ENCODE peak calls at places on chromosomes 5 and 9, in six cellular contexts. One of them, this sample, is unnamed.

GRCh38 chr5:99379187-99379586 is 450.4 kb upstream of the CHD1 start:
- DNase-seq in A549: no peak
- DNase-seq in K562: no peak
- DNase-seq in GM12878: no peak
- DNase-seq in IMR-90: no peak
- DNase-seq in HepG2: no peak
- DNase-seq in this sample: no peak

GRCh38 chr5:5025774-5026406 is 114.2 kb upstream of the ADAMTS16 start:
- DNase-seq in A549: peak
- DNase-seq in K562: no peak
- DNase-seq in GM12878: no peak
- DNase-seq in IMR-90: no peak
- DNase-seq in HepG2: peak
- DNase-seq in this sample: no peak

GRCh38 chr9:136687721-136688223 is 515 bp upstream of the AGPAT2 start:
- DNase-seq in A549: no peak
- DNase-seq in K562: peak
- DNase-seq in GM12878: no peak
- DNase-seq in IMR-90: no peak
- DNase-seq in HepG2: no peak
- DNase-seq in this sample: no peak

GRCh38 chr5:135206862-135207261 is 172.8 kb upstream of the PITX1 start:
- DNase-seq in A549: no peak
- DNase-seq in K562: no peak
- DNase-seq in GM12878: no peak
- DNase-seq in IMR-90: no peak
- DNase-seq in HepG2: no peak
- DNase-seq in this sample: no peak

GRCh38 chr9:123073441-123073840 is 40.0 kb downstream of the GPR21 start:
- DNase-seq in A549: no peak
- DNase-seq in K562: no peak
- DNase-seq in GM12878: no peak
- DNase-seq in IMR-90: no peak
- DNase-seq in HepG2: no peak
- DNase-seq in this sample: no peak

GRCh38 chr5:26948921-26949320 is 89.5 kb downstream of the CDH9 start:
- DNase-seq in A549: no peak
- DNase-seq in K562: no peak
- DNase-seq in GM12878: no peak
- DNase-seq in IMR-90: no peak
- DNase-seq in HepG2: no peak
- DNase-seq in this sample: no peak

GRCh38 chr9:68629042-68629441 is 76.0 kb upstream of the PIP5K1B start:
- DNase-seq in A549: no peak
- DNase-seq in K562: no peak
- DNase-seq in GM12878: no peak
- DNase-seq in IMR-90: no peak
- DNase-seq in HepG2: no peak
- DNase-seq in this sample: no peak

GRCh38 chr5:33738097-33738496 is 153.7 kb downstream of the ADAMTS12 start:
- DNase-seq in A549: no peak
- DNase-seq in K562: no peak
- DNase-seq in GM12878: no peak
- DNase-seq in IMR-90: no peak
- DNase-seq in HepG2: no peak
- DNase-seq in this sample: no peak

GRCh38 chr9:69744688-69745380 is 15.0 kb downstream of the PTAR1 start:
- DNase-seq in A549: no peak
- DNase-seq in K562: no peak
- DNase-seq in GM12878: no peak
- DNase-seq in IMR-90: peak
- DNase-seq in HepG2: no peak
- DNase-seq in this sample: no peak

GRCh38 chr9:96222132-96222531 is 79.8 kb downstream of the HSD17B3 start:
- DNase-seq in A549: peak
- DNase-seq in K562: peak
- DNase-seq in GM12878: no peak
- DNase-seq in IMR-90: no peak
- DNase-seq in HepG2: no peak
- DNase-seq in this sample: peak

GRCh38 chr5:126967808-126968466 is 62.4 kb downstream of the MARCHF3 start:
- DNase-seq in A549: no peak
- DNase-seq in K562: no peak
- DNase-seq in GM12878: no peak
- DNase-seq in IMR-90: no peak
- DNase-seq in HepG2: no peak
- DNase-seq in this sample: no peak

GRCh38 chr9:130320697-130321080 is 55.1 kb downstream of the HMCN2 start:
- DNase-seq in A549: peak
- DNase-seq in K562: peak
- DNase-seq in GM12878: no peak
- DNase-seq in IMR-90: no peak
- DNase-seq in HepG2: peak
- DNase-seq in this sample: no peak

GRCh38 chr9:80664327-80665210 is 1024.8 kb downstream of the TLE1 start:
- DNase-seq in A549: peak
- DNase-seq in K562: no peak
- DNase-seq in GM12878: no peak
- DNase-seq in IMR-90: peak
- DNase-seq in HepG2: no peak
- DNase-seq in this sample: no peak

GRCh38 chr9:84261082-84261746 is 79.3 kb downstream of the SLC28A3 start:
- DNase-seq in A549: peak
- DNase-seq in K562: peak
- DNase-seq in GM12878: peak
- DNase-seq in IMR-90: peak
- DNase-seq in HepG2: peak
- DNase-seq in this sample: peak

GRCh38 chr5:87829214-87829551 is 416.5 kb upstream of the CCNH start:
- DNase-seq in A549: peak
- DNase-seq in K562: no peak
- DNase-seq in GM12878: no peak
- DNase-seq in IMR-90: no peak
- DNase-seq in HepG2: peak
- DNase-seq in this sample: no peak

GRCh38 chr5:14223372-14223771 is 80.2 kb downstream of the TRIO start:
- DNase-seq in A549: no peak
- DNase-seq in K562: no peak
- DNase-seq in GM12878: no peak
- DNase-seq in IMR-90: no peak
- DNase-seq in HepG2: no peak
- DNase-seq in this sample: no peak

GRCh38 chr5:113182658-113183344 is 206.2 kb downstream of the DCP2 start:
- DNase-seq in A549: no peak
- DNase-seq in K562: no peak
- DNase-seq in GM12878: no peak
- DNase-seq in IMR-90: no peak
- DNase-seq in HepG2: no peak
- DNase-seq in this sample: no peak

GRCh38 chr9:75108571-75108970 is 20.3 kb downstream of the OSTF1 start:
- DNase-seq in A549: no peak
- DNase-seq in K562: no peak
- DNase-seq in GM12878: no peak
- DNase-seq in IMR-90: peak
- DNase-seq in HepG2: no peak
- DNase-seq in this sample: no peak

GRCh38 chr9:133714606-133715294 is 23.4 kb downstream of the SARDH start:
- DNase-seq in A549: no peak
- DNase-seq in K562: no peak
- DNase-seq in GM12878: no peak
- DNase-seq in IMR-90: peak
- DNase-seq in HepG2: peak
- DNase-seq in this sample: no peak

GRCh38 chr5:130052752-130053151 is 148.5 kb downstream of the CHSY3 start:
- DNase-seq in A549: no peak
- DNase-seq in K562: no peak
- DNase-seq in GM12878: no peak
- DNase-seq in IMR-90: no peak
- DNase-seq in HepG2: no peak
- DNase-seq in this sample: no peak

GRCh38 chr5:53430618-53431252 is 49.7 kb upstream of the FST start:
- DNase-seq in A549: peak
- DNase-seq in K562: no peak
- DNase-seq in GM12878: no peak
- DNase-seq in IMR-90: peak
- DNase-seq in HepG2: peak
- DNase-seq in this sample: peak

GRCh38 chr9:133355881-133356357 is 368 bp downstream of the SURF1 start:
- DNase-seq in A549: no peak
- DNase-seq in K562: no peak
- DNase-seq in GM12878: no peak
- DNase-seq in IMR-90: no peak
- DNase-seq in HepG2: no peak
- DNase-seq in this sample: no peak

GRCh38 chr5:4862500-4862899 is 277.6 kb upstream of the ADAMTS16 start:
- DNase-seq in A549: peak
- DNase-seq in K562: peak
- DNase-seq in GM12878: no peak
- DNase-seq in IMR-90: peak
- DNase-seq in HepG2: peak
- DNase-seq in this sample: peak

GRCh38 chr9:35533398-35533797 is 43.5 kb downstream of the RUSC2 start:
- DNase-seq in A549: no peak
- DNase-seq in K562: no peak
- DNase-seq in GM12878: no peak
- DNase-seq in IMR-90: peak
- DNase-seq in HepG2: no peak
- DNase-seq in this sample: no peak

GRCh38 chr5:78504726-78505431 is 143.7 kb downstream of the LHFPL2 start:
- DNase-seq in A549: peak
- DNase-seq in K562: no peak
- DNase-seq in GM12878: no peak
- DNase-seq in IMR-90: peak
- DNase-seq in HepG2: no peak
- DNase-seq in this sample: peak

GRCh38 chr5:156208271-156208670 is 118.7 kb upstream of the SGCD start:
- DNase-seq in A549: no peak
- DNase-seq in K562: no peak
- DNase-seq in GM12878: no peak
- DNase-seq in IMR-90: peak
- DNase-seq in HepG2: no peak
- DNase-seq in this sample: no peak

GRCh38 chr5:42423285-42424152 is at the start of gene GHR:
- DNase-seq in A549: peak
- DNase-seq in K562: peak
- DNase-seq in GM12878: no peak
- DNase-seq in IMR-90: peak
- DNase-seq in HepG2: peak
- DNase-seq in this sample: peak

DNA sequence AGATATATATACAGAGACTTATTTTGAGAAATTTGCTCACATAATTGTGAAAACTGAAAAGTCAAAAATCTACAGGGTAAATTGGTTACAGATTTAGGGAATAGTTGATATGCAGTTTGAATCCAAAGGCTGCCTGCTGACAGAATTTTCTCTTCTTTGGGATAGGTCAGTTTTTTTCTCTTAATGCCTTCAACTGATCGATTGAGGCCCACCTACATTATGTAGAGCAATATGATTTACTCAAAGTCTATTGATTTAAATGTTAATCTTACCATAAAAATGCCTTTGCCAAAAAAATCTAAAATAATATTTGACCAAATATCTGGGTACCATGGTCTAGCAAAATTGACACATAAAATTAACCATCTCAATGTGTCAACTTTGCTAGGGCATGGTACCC is 3.9 kb upstream of the GHR start:
- DNase-seq in A549: no peak
- DNase-seq in K562: no peak
- DNase-seq in GM12878: no peak
- DNase-seq in IMR-90: no peak
- DNase-seq in HepG2: no peak
- DNase-seq in this sample: no peak
- TF ChIP-seq BHLHE40 in A549: no peak
- TF ChIP-seq BHLHE40 in K562: no peak
- TF ChIP-seq BHLHE40 in GM12878: no peak
- TF ChIP-seq BHLHE40 in IMR-90: no peak
- TF ChIP-seq BHLHE40 in HepG2: no peak
- TF ChIP-seq BHLHE40 in this sample: no peak

DNA sequence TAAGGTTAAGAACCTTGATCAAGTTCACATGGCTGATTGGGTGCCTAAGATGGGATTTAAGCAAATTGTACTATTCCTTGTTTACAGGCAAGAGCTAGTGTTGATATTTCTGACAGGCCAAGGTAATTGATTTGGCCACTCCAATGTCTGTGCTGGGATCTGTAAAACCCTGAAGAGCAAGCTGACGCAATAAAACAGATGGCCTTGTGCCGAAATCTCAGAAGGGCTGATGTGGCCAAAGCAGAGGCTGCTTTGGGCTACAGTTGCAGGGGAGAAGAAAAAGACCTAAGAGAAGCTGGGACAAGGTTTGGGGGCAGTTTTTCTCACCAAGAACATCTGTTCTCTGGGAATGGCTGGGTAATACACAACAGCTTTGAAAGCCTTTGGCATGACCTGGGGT is 463.2 kb upstream of the ZNF608 start:
- DNase-seq in A549: no peak
- DNase-seq in K562: no peak
- DNase-seq in GM12878: no peak
- DNase-seq in IMR-90: no peak
- DNase-seq in HepG2: no peak
- DNase-seq in this sample: no peak
- TF ChIP-seq BHLHE40 in A549: no peak
- TF ChIP-seq BHLHE40 in K562: no peak
- TF ChIP-seq BHLHE40 in GM12878: no peak
- TF ChIP-seq BHLHE40 in IMR-90: no peak
- TF ChIP-seq BHLHE40 in HepG2: no peak
- TF ChIP-seq BHLHE40 in this sample: no peak

GRCh38 chr5:37899037-37899436 is 59.2 kb upstream of the GDNF start:
- DNase-seq in A549: no peak
- DNase-seq in K562: no peak
- DNase-seq in GM12878: no peak
- DNase-seq in IMR-90: no peak
- DNase-seq in HepG2: no peak
- DNase-seq in this sample: no peak

GRCh38 chr5:37905230-37905629 is 65.4 kb upstream of the GDNF start:
- DNase-seq in A549: no peak
- DNase-seq in K562: no peak
- DNase-seq in GM12878: no peak
- DNase-seq in IMR-90: no peak
- DNase-seq in HepG2: no peak
- DNase-seq in this sample: no peak

GRCh38 chr5:37896159-37896558 is 56.3 kb upstream of the GDNF start:
- DNase-seq in A549: no peak
- DNase-seq in K562: no peak
- DNase-seq in GM12878: no peak
- DNase-seq in IMR-90: no peak
- DNase-seq in HepG2: no peak
- DNase-seq in this sample: no peak

GRCh38 chr5:37902323-37902722 is 62.5 kb upstream of the GDNF start:
- DNase-seq in A549: no peak
- DNase-seq in K562: no peak
- DNase-seq in GM12878: no peak
- DNase-seq in IMR-90: no peak
- DNase-seq in HepG2: no peak
- DNase-seq in this sample: no peak

GRCh38 chr5:37900692-37901091 is 60.9 kb upstream of the GDNF start:
- DNase-seq in A549: peak
- DNase-seq in K562: no peak
- DNase-seq in GM12878: no peak
- DNase-seq in IMR-90: peak
- DNase-seq in HepG2: peak
- DNase-seq in this sample: peak
- TF ChIP-seq BHLHE40 in A549: no peak
- TF ChIP-seq BHLHE40 in K562: no peak
- TF ChIP-seq BHLHE40 in GM12878: no peak
- TF ChIP-seq BHLHE40 in IMR-90: no peak
- TF ChIP-seq BHLHE40 in HepG2: no peak
- TF ChIP-seq BHLHE40 in this sample: no peak

GRCh38 chr5:139245637-139246335 is 47.6 kb upstream of the SIL1 start:
- DNase-seq in A549: no peak
- DNase-seq in K562: no peak
- DNase-seq in GM12878: no peak
- DNase-seq in IMR-90: no peak
- DNase-seq in HepG2: no peak
- DNase-seq in this sample: no peak
- TF ChIP-seq BHLHE40 in A549: no peak
- TF ChIP-seq BHLHE40 in K562: no peak
- TF ChIP-seq BHLHE40 in GM12878: no peak
- TF ChIP-seq BHLHE40 in IMR-90: no peak
- TF ChIP-seq BHLHE40 in HepG2: no peak
- TF ChIP-seq BHLHE40 in this sample: no peak

This sample was measured in HEK293T.